ENCODE peak calls at places on chromosome 22, in seven cellular contexts. K is Peyer's patch, V is cardiac fibroblast, C is fibroblast of lung, B is adrenal gland, D is mammary epithelial cell, I is ascending aorta. Y is an unnamed sample.

GRCh38 chr22:27636716-27637503 is 164.6 kb downstream of the MN1 start:
- DNase-seq in V (no peak), K (no peak), C (no peak), B (no peak), D (no peak), I (peak), Y (no peak)

GRCh38 chr22:21641417-21641794 is 696 bp upstream of the SDF2L1 start:
- DNase-seq in B (no peak), V (peak), I (peak), C (peak), K (peak), D (peak), Y (peak)

GRCh38 chr22:27962268-27963191 is 43.5 kb upstream of the PITPNB start:
- DNase-seq in C (peak), K (no peak), D (no peak), B (no peak), V (no peak), I (no peak), Y (no peak)

GRCh38 chr22:38401336-38402084 is 53.5 kb downstream of the KCNJ4 start:
- DNase-seq in K (no peak), B (no peak), D (no peak), C (no peak), V (no peak), I (no peak), Y (no peak)

GRCh38 chr22:23137905-23138520 is 3.8 kb downstream of the RSPH14 start:
- DNase-seq in V (peak), I (no peak), C (no peak), K (no peak), B (no peak), D (peak), Y (no peak)

GRCh38 chr22:42397332-42398246 is 34.6 kb downstream of the NFAM1 start:
- DNase-seq in B (peak), D (no peak), I (peak), K (no peak), V (no peak), C (no peak), Y (no peak)

GRCh38 chr22:23404689-23405365 is 175.3 kb downstream of the IGLL1 start:
- DNase-seq in I (no peak), D (no peak), K (peak), C (peak), B (no peak), V (peak), Y (no peak)

GRCh38 chr22:32765117-32765618 is 36.3 kb upstream of the TIMP3 start:
- DNase-seq in C (no peak), B (no peak), I (no peak), V (no peak), K (no peak), D (no peak), Y (no peak)

GRCh38 chr22:23233746-23234408 is 53.6 kb downstream of the BCR start:
- DNase-seq in B (no peak), V (peak), C (peak), K (no peak), D (no peak), I (no peak), Y (no peak)

GRCh38 chr22:43848366-43849171 is 13.7 kb downstream of the SULT4A1 start:
- DNase-seq in B (no peak), C (peak), I (peak), K (peak), D (no peak), V (peak), Y (peak)

GRCh38 chr22:20578192-20578591 is 70.8 kb downstream of the MED15 start:
- DNase-seq in V (no peak), C (no peak), D (no peak), B (no peak), I (no peak), K (no peak), Y (peak)

GRCh38 chr22:36144886-36145541 is 15.5 kb downstream of the APOL3 start:
- DNase-seq in K (no peak), I (peak), B (peak), D (peak), C (peak), V (peak), Y (peak)

GRCh38 chr22:47006433-47006832 is 244.0 kb downstream of the TBC1D22A start:
- DNase-seq in D (no peak), C (no peak), K (no peak), B (no peak), I (no peak), V (no peak), Y (no peak)

GRCh38 chr22:23036684-23037428 is 33.5 kb upstream of the GNAZ start:
- DNase-seq in I (no peak), B (peak), C (no peak), K (no peak), V (peak), D (no peak), Y (peak)

GRCh38 chr22:25062378-25063095 is 110.0 kb downstream of the KIAA1671 start:
- DNase-seq in D (no peak), B (no peak), K (no peak), I (peak), C (no peak), V (no peak), Y (no peak)

GRCh38 chr22:37985751-37986281 is 1.5 kb upstream of the SOX10 start:
- DNase-seq in D (no peak), B (no peak), C (no peak), I (no peak), V (no peak), K (no peak), Y (peak)

GRCh38 chr22:27654536-27655445 is 146.8 kb downstream of the MN1 start:
- DNase-seq in D (no peak), I (no peak), B (no peak), V (no peak), C (peak), K (peak), Y (peak)

GRCh38 chr22:22061085-22062077 is 78.8 kb upstream of the TOP3B start:
- DNase-seq in I (peak), D (peak), B (no peak), C (peak), V (peak), K (no peak), Y (peak)

GRCh38 chr22:32801436-32802290 is at the start of gene TIMP3:
- DNase-seq in K (peak), V (peak), B (peak), C (peak), I (peak), D (peak), Y (peak)

GRCh38 chr22:41925783-41926460 is 684 bp downstream of the TNFRSF13C start:
- DNase-seq in B (peak), C (peak), K (peak), D (no peak), V (peak), I (no peak), Y (peak)

GRCh38 chr22:24420072-24420976 is 7.1 kb upstream of the ADORA2A start:
- DNase-seq in D (no peak), B (no peak), K (no peak), C (no peak), V (peak), I (no peak), Y (no peak)

GRCh38 chr22:37079668-37080171 is 28.2 kb downstream of the KCTD17 start:
- DNase-seq in C (peak), V (peak), D (no peak), I (no peak), B (no peak), K (no peak), Y (no peak)

GRCh38 chr22:27870234-27871191 is 48.5 kb downstream of the PITPNB start:
- DNase-seq in C (no peak), K (no peak), D (no peak), I (no peak), B (no peak), V (no peak), Y (no peak)

GRCh38 chr22:21701384-21701971 is 34.1 kb downstream of the YPEL1 start:
- DNase-seq in B (no peak), I (no peak), D (no peak), V (no peak), K (no peak), C (no peak), Y (no peak)

GRCh38 chr22:44111562-44112155 is 69.1 kb upstream of the PARVG start:
- DNase-seq in D (no peak), C (no peak), B (no peak), I (no peak), V (no peak), K (no peak), Y (no peak)

GRCh38 chr22:30356392-30357230 is at the start of the genes CCDC157 and SF3A1:
- DNase-seq in B (peak), I (peak), D (peak), V (peak), C (peak), K (peak), Y (peak)
- TF ChIP-seq CTCF in B (peak), I (no peak), D (no peak), V (no peak), C (no peak), K (no peak), Y (no peak)

GRCh38 chr22:49871482-49871881 is 17.8 kb downstream of the ZBED4 start:
- DNase-seq in C (no peak), B (no peak), I (no peak), D (no peak), V (no peak), K (no peak), Y (no peak)

GRCh38 chr22:49867303-49868250 is 13.9 kb downstream of the ZBED4 start:
- DNase-seq in B (no peak), D (no peak), C (no peak), I (no peak), V (no peak), K (no peak), Y (no peak)

GRCh38 chr22:49872347-49872746 is 18.7 kb downstream of the ZBED4 start:
- DNase-seq in I (no peak), C (no peak), B (no peak), D (no peak), V (no peak), K (no peak), Y (no peak)

GRCh38 chr22:49869091-49869830 is 15.6 kb downstream of the ZBED4 start:
- DNase-seq in C (no peak), D (no peak), B (no peak), V (no peak), I (no peak), K (no peak), Y (no peak)

DNA sequence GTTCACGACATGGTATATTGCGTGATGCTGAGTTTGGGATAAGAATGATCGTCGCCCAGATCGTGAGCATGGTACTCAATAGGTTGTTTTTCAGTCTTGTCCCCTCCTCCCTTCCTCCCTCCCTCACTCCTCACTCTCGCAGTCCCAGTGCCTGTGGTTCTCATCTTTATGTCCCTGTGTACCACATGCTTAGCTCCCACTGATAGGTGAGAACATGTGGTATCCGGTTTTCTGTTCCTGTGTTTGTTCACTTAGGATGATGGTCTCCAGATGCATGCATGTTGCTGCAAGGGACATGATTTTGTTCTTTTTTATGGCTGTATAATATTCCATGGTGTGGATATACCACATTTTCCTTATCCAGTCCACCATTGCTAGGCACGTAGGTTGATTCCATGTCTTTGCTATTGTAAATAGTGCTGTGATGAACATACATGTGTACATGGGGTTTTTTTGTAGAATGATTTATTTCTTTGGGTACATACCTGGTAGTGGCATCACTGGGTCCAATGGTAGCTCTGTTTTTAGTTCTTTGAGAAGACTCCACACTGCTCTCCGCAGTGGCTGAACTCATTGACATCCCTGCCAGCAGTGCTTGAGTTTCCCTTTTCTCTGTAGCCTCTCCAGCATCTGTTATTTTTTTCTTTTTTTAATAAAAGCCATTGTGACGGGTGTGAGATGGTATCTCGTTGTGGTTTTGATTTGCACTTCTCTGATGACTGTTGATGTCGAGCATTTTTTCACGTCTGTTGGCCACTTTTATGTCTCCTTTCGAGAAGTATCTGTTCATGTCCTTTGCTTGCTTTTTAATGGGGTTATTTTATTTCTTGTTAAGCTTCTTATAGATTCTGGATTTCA is 16.4 kb downstream of the ZBED4 start:
- DNase-seq in K (no peak), D (no peak), B (no peak), I (no peak), V (no peak), C (no peak), Y (no peak)
- H3K4me3 ChIP-seq in K (no peak), D (no peak), B (no peak), I (no peak), V (no peak), C (no peak), Y (no peak)

GRCh38 chr22:39895682-39896081 is 2.1 kb upstream of the ENTHD1 start:
- DNase-seq in K (no peak), B (no peak), V (no peak), I (no peak), D (no peak), C (no peak), Y (no peak)

GRCh38 chr22:39894554-39895092 is 1.1 kb upstream of the ENTHD1 start:
- DNase-seq in K (no peak), D (no peak), B (no peak), I (no peak), V (no peak), C (no peak), Y (no peak)

GRCh38 chr22:39897841-39898240 is 3.0 kb upstream of the GRAP2 start:
- DNase-seq in K (no peak), V (no peak), I (no peak), D (no peak), B (no peak), C (no peak), Y (no peak)

GRCh38 chr22:39898997-39899396 is 1.9 kb upstream of the GRAP2 start:
- DNase-seq in I (no peak), C (no peak), V (no peak), B (no peak), K (no peak), D (no peak), Y (no peak)

DNA sequence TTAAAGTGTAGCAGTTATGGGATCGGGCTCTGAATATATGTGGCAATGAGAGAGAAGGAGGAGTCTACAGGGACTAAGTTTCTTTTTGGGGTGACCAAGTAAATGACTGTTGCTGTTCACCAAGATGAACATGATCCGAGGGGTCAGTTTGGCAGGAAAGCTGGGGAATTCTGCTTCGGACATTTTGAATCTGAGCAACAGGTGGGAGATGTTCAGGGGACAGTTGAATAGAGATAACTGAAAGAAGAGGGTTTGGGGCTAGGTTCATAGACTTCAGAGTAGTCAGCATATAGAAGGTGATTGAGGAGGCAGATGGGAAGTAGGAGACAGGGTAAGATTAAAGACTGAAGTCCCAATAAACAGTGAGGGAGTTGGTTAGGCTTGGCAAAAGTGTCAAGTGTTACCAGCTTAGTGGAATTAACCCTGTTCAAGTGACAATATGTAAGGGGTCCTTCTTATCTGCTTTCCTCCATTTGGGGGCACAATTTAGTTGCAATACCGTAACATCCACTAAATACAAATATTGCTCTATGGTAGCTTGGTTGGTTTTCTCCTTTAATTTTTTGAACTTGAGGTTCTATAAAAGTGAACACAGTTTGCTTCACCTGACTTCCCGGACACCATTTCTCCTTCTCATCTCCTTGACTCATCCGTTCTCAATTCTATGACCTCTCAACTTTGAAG is 2.9 kb upstream of the ENTHD1 start:
- DNase-seq in B (no peak), K (no peak), C (no peak), D (no peak), I (no peak), V (no peak), Y (no peak)
- TF ChIP-seq CTCF in B (no peak), K (no peak), C (no peak), D (no peak), I (no peak), V (no peak), Y (no peak)

GRCh38 chr22:45678961-45679912 is 7.6 kb downstream of the ATXN10 start:
- DNase-seq in D (peak), I (no peak), B (no peak), C (peak), V (peak), K (no peak), Y (no peak)

GRCh38 chr22:45683680-45684079 is 12.0 kb downstream of the ATXN10 start:
- DNase-seq in V (no peak), I (no peak), K (no peak), B (no peak), C (no peak), D (no peak), Y (no peak)

GRCh38 chr22:45683248-45683647 is 11.6 kb downstream of the ATXN10 start:
- DNase-seq in B (no peak), I (no peak), D (no peak), K (no peak), C (no peak), V (no peak), Y (no peak)

GRCh38 chr22:45682069-45682468 is 10.4 kb downstream of the ATXN10 start:
- DNase-seq in C (no peak), V (no peak), B (no peak), K (no peak), D (no peak), I (no peak), Y (no peak)

DNA sequence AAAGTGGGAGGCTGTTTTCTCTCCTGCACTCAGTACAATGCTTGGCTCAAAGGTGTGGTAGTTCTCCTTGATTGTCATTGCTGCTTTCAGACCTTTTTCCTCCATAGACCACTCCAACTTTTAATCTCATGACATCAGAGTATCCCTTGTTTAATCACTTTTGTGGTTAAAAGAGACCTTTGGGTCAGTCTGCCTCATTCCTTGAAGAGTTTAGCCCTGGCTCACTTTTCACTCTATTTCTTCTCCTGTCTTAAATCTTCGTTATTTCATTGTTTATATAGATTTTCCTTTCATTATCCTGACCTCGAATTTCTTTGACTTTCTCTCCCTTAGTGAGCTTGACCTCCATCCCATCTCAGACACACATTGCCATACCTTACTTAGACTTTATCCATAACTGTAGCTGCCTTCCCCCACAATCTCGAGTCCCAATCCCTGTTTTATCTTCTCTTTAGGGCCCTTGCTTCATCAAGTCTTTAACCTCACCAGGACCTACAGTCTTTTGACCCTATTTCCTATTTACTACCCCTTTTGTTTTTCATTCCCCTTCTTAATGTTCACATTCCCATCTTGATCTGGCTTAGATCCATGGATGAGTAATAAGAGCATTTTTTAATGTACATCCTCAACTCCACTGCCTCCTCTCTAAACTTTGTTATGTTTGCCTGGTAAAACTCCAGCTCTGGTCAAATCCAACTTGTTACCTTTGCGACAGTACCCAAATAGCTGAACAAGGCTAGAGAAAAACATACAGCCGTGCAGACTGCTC is 9.5 kb downstream of the ATXN10 start:
- DNase-seq in D (peak), C (peak), K (no peak), I (no peak), V (peak), B (no peak), Y (no peak)
- H3K4me3 ChIP-seq in D (no peak), C (no peak), K (no peak), I (no peak), V (no peak), B (no peak), Y (no peak)

DNA sequence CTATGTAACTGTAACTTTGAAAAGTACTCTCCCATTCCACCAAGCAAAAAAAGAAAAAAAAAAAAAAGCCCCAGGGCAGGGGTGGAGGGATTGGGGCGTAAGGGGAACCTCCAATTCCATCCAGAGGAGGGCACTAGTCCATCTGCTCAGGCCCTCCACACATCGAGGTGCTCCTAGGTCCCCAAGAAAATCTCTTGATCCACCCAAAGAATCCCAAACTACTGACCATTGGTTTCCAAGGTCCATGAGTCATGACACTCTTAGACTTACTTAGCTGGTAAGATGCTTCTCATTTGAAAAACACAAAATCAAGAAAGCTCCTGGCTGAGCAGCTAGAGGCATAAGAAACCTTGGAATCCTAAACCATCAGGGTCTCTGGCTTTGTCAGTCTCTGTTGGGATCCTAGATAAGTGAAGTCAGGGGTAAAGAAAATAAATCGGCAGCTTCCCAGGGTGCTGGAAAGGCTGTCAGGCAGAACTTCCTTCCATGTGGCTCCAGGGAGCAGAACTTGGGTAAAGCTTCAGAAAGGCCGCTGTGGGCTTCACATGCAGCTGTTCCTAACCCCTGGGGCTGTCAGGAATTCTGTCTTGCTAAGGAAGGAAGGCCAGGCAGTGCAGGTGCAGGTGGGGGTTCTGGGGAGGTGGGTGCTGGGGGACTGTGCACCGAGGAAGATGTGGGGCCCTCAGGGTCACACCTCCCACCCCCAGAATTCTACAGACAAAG is 49.4 kb upstream of the ADA2 start:
- DNase-seq in I (no peak), V (no peak), B (no peak), C (no peak), K (no peak), D (no peak), Y (no peak)
- TF ChIP-seq CTCF in I (no peak), V (no peak), B (no peak), C (no peak), K (no peak), D (no peak), Y (no peak)

GRCh38 chr22:26482171-26482570 is 1.4 kb downstream of the HPS4 start:
- DNase-seq in K (no peak), D (no peak), V (no peak), C (no peak), I (no peak), B (no peak), Y (no peak)
- H3K4me3 ChIP-seq in K (no peak), D (no peak), V (no peak), C (peak), I (no peak), B (no peak), Y (no peak)

Y was measured in body of pancreas.